ENCODE peak calls at places on chromosomes 16 and 17, in seven cellular contexts. M is stimulated activated CD4-positive, alpha-beta T cell treated with anti-CD3 and anti-CD28 coated beads, Interleukin-2, amount 100 ng/mL, for 24 hours; V is RCC 7860; N is AG10803; X is NCI-H1417; J is NCI-H526 treated with DMSO at 0.1 percent for 48 hours; B is nephron progenitor cell. U is an unnamed sample.

GRCh38 chr17:27226611-27227234 is 67.2 kb upstream of the WSB1 start:
- DNase-seq in M (no peak), V (peak; percentile 23), N (peak; percentile 36), X (no peak), J (no peak), B (no peak), U (no peak)

GRCh38 chr17:74633261-74633783 is 9.8 kb upstream of the CD300E start:
- DNase-seq in M (no peak), V (no peak), N (no peak), X (peak; percentile 96), J (no peak), B (peak; percentile 36), U (no peak)

GRCh38 chr17:28763804-28764266 is 20.0 kb downstream of the TRAF4 start:
- DNase-seq in M (peak; percentile 82), V (peak; percentile 33), N (peak; percentile 79), X (peak; percentile 67), J (peak; percentile 59), B (peak; percentile 79), U (peak; percentile 59)

GRCh38 chr17:43832976-43833829 is at the start of gene MPP3:
- DNase-seq in M (peak; percentile 61), V (peak; percentile 46), N (peak; percentile 66), X (peak; percentile 73), J (peak; percentile 17), B (peak; percentile 79), U (peak; percentile 86)

GRCh38 chr16:85718682-85719081 is 29.9 kb upstream of the GINS2 start:
- DNase-seq in M (peak; percentile 32), V (no peak), N (no peak), X (peak; percentile 32), J (no peak), B (peak; percentile 55), U (no peak)

GRCh38 chr17:80397686-80398085 is 17.3 kb upstream of the ENDOV start:
- DNase-seq in M (no peak), V (no peak), N (no peak), X (no peak), J (no peak), B (no peak), U (no peak)

GRCh38 chr17:34305061-34305460 is 14.2 kb upstream of the CCL8 start:
- DNase-seq in M (no peak), V (no peak), N (no peak), X (no peak), J (no peak), B (no peak), U (no peak)

GRCh38 chr17:56112086-56112485 is 41.2 kb upstream of the ANKFN1 start:
- DNase-seq in M (no peak), V (no peak), N (peak; percentile 80), X (no peak), J (no peak), B (no peak), U (no peak)

GRCh38 chr17:81399481-81400153 is 4.4 kb downstream of the BAHCC1 start:
- DNase-seq in M (no peak), V (no peak), N (no peak), X (peak; percentile 27), J (no peak), B (peak; percentile 43), U (no peak)

GRCh38 chr17:80888276-80889160 is 103.1 kb upstream of the CHMP6 start:
- DNase-seq in M (no peak), V (no peak), N (no peak), X (no peak), J (no peak), B (no peak), U (no peak)

GRCh38 chr17:22463110-22463850 is 771.0 kb downstream of the KCNJ18 start:
- DNase-seq in M (no peak), V (no peak), N (no peak), X (no peak), J (peak; percentile 14), B (no peak), U (no peak)

GRCh38 chr16:84198401-84198800 is 7.4 kb downstream of the ADAD2 start:
- DNase-seq in M (no peak), V (no peak), N (peak; percentile 47), X (no peak), J (no peak), B (no peak), U (no peak)

GRCh38 chr17:79577485-79578187 is 33.2 kb downstream of the RBFOX3 start:
- DNase-seq in M (no peak), V (no peak), N (no peak), X (no peak), J (no peak), B (no peak), U (no peak)

GRCh38 chr17:72122668-72123495 is 2.1 kb downstream of the SOX9 start:
- DNase-seq in M (no peak), V (no peak), N (peak; percentile 57), X (no peak), J (peak; percentile 70), B (peak; percentile 70), U (peak; percentile 80)

GRCh38 chr16:56589141-56590039 is at the start of gene MT3:
- DNase-seq in M (peak; percentile 51), V (no peak), N (no peak), X (peak; percentile 11), J (peak; percentile 12), B (peak; percentile 59), U (peak; percentile 85)

GRCh38 chr17:6853764-6854442 is 22.4 kb upstream of the TEKT1 start:
- DNase-seq in M (peak; percentile 23), V (no peak), N (no peak), X (no peak), J (no peak), B (no peak), U (no peak)

GRCh38 chr16:74107795-74108610 is 188.6 kb upstream of the PSMD7 start:
- DNase-seq in M (peak; percentile 49), V (no peak), N (peak; percentile 11), X (peak; percentile 27), J (peak; percentile 15), B (peak; percentile 59), U (no peak)

GRCh38 chr17:27630607-27631408 is at the start of gene LGALS9:
- DNase-seq in M (no peak), V (no peak), N (peak; percentile 51), X (no peak), J (no peak), B (no peak), U (no peak)

GRCh38 chr17:45809484-45809883 is 25.4 kb downstream of the CRHR1 start:
- DNase-seq in M (no peak), V (no peak), N (no peak), X (no peak), J (no peak), B (no peak), U (no peak)

GRCh38 chr16:70396209-70396904 is 42.5 kb downstream of the ST3GAL2 start:
- DNase-seq in M (no peak), V (peak; percentile 6), N (peak; percentile 37), X (no peak), J (no peak), B (no peak), U (peak; percentile 55)